ENCODE peak calls at places on chromosomes 2 and 18, in five cellular contexts. One of them, this sample, is unnamed.

GRCh38 chr2:188196343-188197008 is 95.2 kb upstream of the GULP1 start:
- DNase-seq in GM12891: no peak
- DNase-seq in HepG2: no peak
- DNase-seq in H1: no peak
- DNase-seq in K562: no peak
- DNase-seq in this sample: no peak

GRCh38 chr2:188322569-188323531 is 31.2 kb downstream of the GULP1 start:
- DNase-seq in GM12891: no peak
- DNase-seq in HepG2: no peak
- DNase-seq in H1: no peak
- DNase-seq in K562: no peak
- DNase-seq in this sample: no peak

GRCh38 chr2:135055182-135055786 is 3.2 kb downstream of the RAB3GAP1 start:
- DNase-seq in GM12891: no peak
- DNase-seq in HepG2: no peak
- DNase-seq in H1: no peak
- DNase-seq in K562: no peak
- DNase-seq in this sample: no peak

GRCh38 chr18:33282142-33282541 is 158.4 kb downstream of the CCDC178 start:
- DNase-seq in GM12891: no peak
- DNase-seq in HepG2: no peak
- DNase-seq in H1: no peak
- DNase-seq in K562: no peak
- DNase-seq in this sample: no peak

GRCh38 chr18:77132369-77133050 is at the start of gene MBP:
- DNase-seq in GM12891: peak; percentile 76
- DNase-seq in HepG2: no peak
- DNase-seq in H1: no peak
- DNase-seq in K562: no peak
- DNase-seq in this sample: peak; percentile 76

GRCh38 chr2:126041648-126042047 is 614.3 kb upstream of the GYPC start:
- DNase-seq in GM12891: no peak
- DNase-seq in HepG2: no peak
- DNase-seq in H1: no peak
- DNase-seq in K562: no peak
- DNase-seq in this sample: no peak

GRCh38 chr2:152740743-152741328 is 22.4 kb downstream of the ARL6IP6 start:
- DNase-seq in GM12891: no peak
- DNase-seq in HepG2: peak; percentile 71
- DNase-seq in H1: no peak
- DNase-seq in K562: peak; percentile 56
- DNase-seq in this sample: no peak

GRCh38 chr2:216285641-216286156 is 86.6 kb downstream of the MARCHF4 start:
- DNase-seq in GM12891: no peak
- DNase-seq in HepG2: no peak
- DNase-seq in H1: no peak
- DNase-seq in K562: no peak
- DNase-seq in this sample: no peak

GRCh38 chr2:28155627-28156026 is 237.0 kb upstream of the FOSL2 start:
- DNase-seq in GM12891: no peak
- DNase-seq in HepG2: no peak
- DNase-seq in H1: no peak
- DNase-seq in K562: peak; percentile 73
- DNase-seq in this sample: no peak

GRCh38 chr2:58358024-58358423 is 116.9 kb upstream of the FANCL start:
- DNase-seq in GM12891: no peak
- DNase-seq in HepG2: no peak
- DNase-seq in H1: no peak
- DNase-seq in K562: no peak
- DNase-seq in this sample: no peak

GRCh38 chr2:14348247-14348646 is 284.3 kb upstream of the LRATD1 start:
- DNase-seq in GM12891: no peak
- DNase-seq in HepG2: no peak
- DNase-seq in H1: no peak
- DNase-seq in K562: no peak
- DNase-seq in this sample: no peak

GRCh38 chr2:215409331-215410127 is 26.3 kb downstream of the FN1 start:
- DNase-seq in GM12891: no peak
- DNase-seq in HepG2: no peak
- DNase-seq in H1: no peak
- DNase-seq in K562: no peak
- DNase-seq in this sample: no peak

GRCh38 chr18:3596324-3597158 is 146.6 kb downstream of the TGIF1 start:
- DNase-seq in GM12891: no peak
- DNase-seq in HepG2: peak; percentile 88
- DNase-seq in H1: no peak
- DNase-seq in K562: peak; percentile 82
- DNase-seq in this sample: peak; percentile 42
- TF ChIP-seq POLR2AphosphoS5 in GM12891: peak; percentile 30
- TF ChIP-seq POLR2AphosphoS5 in HepG2: peak; percentile 60
- TF ChIP-seq POLR2AphosphoS5 in H1: no peak
- TF ChIP-seq POLR2AphosphoS5 in K562: peak; percentile 91
- TF ChIP-seq POLR2AphosphoS5 in this sample: no peak

GRCh38 chr18:6855767-6856166 is 126.3 kb downstream of the ARHGAP28 start:
- DNase-seq in GM12891: no peak
- DNase-seq in HepG2: no peak
- DNase-seq in H1: no peak
- DNase-seq in K562: no peak
- DNase-seq in this sample: no peak
- TF ChIP-seq POLR2A in GM12891: no peak
- TF ChIP-seq POLR2A in HepG2: no peak
- TF ChIP-seq POLR2A in H1: no peak
- TF ChIP-seq POLR2A in K562: no peak
- TF ChIP-seq POLR2A in this sample: no peak

GRCh38 chr2:10414000-10414451 is 34.1 kb downstream of the ODC1 start:
- DNase-seq in GM12891: no peak
- DNase-seq in HepG2: no peak
- DNase-seq in H1: no peak
- DNase-seq in K562: no peak
- DNase-seq in this sample: no peak

GRCh38 chr2:10413488-10413887 is 34.6 kb downstream of the ODC1 start:
- DNase-seq in GM12891: no peak
- DNase-seq in HepG2: no peak
- DNase-seq in H1: no peak
- DNase-seq in K562: no peak
- DNase-seq in this sample: no peak

GRCh38 chr2:10411557-10411956 is 36.6 kb downstream of the ODC1 start:
- DNase-seq in GM12891: no peak
- DNase-seq in HepG2: no peak
- DNase-seq in H1: no peak
- DNase-seq in K562: no peak
- DNase-seq in this sample: no peak

GRCh38 chr2:10410716-10411437 is 37.2 kb downstream of the ODC1 start:
- DNase-seq in GM12891: no peak
- DNase-seq in HepG2: no peak
- DNase-seq in H1: no peak
- DNase-seq in K562: no peak
- DNase-seq in this sample: no peak

GRCh38 chr2:10412380-10412779 is 35.7 kb downstream of the ODC1 start:
- DNase-seq in GM12891: no peak
- DNase-seq in HepG2: peak; percentile 61
- DNase-seq in H1: no peak
- DNase-seq in K562: peak; percentile 75
- DNase-seq in this sample: peak; percentile 56
- TF ChIP-seq TAF1 in GM12891: no peak
- TF ChIP-seq TAF1 in HepG2: no peak
- TF ChIP-seq TAF1 in H1: no peak
- TF ChIP-seq TAF1 in K562: no peak
- TF ChIP-seq TAF1 in this sample: no peak

DNA sequence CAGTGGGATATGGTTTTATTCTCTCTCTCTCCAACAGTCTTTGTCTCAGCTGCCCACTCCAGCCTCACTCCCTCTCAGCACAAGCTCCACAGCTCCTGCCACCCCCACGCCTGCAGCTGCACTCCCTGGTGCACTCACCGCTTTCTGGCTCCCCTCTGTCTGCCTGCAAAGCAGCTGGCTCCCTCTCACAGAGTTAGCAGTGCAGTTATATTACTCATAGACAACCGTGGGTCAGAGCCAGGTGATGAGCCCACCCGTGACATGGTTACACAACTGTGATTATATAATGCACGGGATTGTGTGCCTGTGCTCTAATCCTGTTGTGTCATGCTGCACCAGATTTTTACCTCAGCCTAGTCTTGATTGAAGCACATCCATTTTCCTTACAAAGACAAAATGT is 276.9 kb upstream of the CHAC2 start:
- DNase-seq in GM12891: no peak
- DNase-seq in HepG2: no peak
- DNase-seq in H1: no peak
- DNase-seq in K562: no peak
- DNase-seq in this sample: no peak
- TF ChIP-seq POLR2AphosphoS5 in GM12891: no peak
- TF ChIP-seq POLR2AphosphoS5 in HepG2: no peak
- TF ChIP-seq POLR2AphosphoS5 in H1: no peak
- TF ChIP-seq POLR2AphosphoS5 in K562: no peak
- TF ChIP-seq POLR2AphosphoS5 in this sample: no peak

GRCh38 chr2:45169339-45170190 is 160.3 kb upstream of the SIX2 start:
- DNase-seq in GM12891: peak; percentile 32
- DNase-seq in HepG2: no peak
- DNase-seq in H1: no peak
- DNase-seq in K562: no peak
- DNase-seq in this sample: peak; percentile 31
- TF ChIP-seq POLR2A in GM12891: no peak
- TF ChIP-seq POLR2A in HepG2: no peak
- TF ChIP-seq POLR2A in H1: no peak
- TF ChIP-seq POLR2A in K562: no peak
- TF ChIP-seq POLR2A in this sample: no peak

DNA sequence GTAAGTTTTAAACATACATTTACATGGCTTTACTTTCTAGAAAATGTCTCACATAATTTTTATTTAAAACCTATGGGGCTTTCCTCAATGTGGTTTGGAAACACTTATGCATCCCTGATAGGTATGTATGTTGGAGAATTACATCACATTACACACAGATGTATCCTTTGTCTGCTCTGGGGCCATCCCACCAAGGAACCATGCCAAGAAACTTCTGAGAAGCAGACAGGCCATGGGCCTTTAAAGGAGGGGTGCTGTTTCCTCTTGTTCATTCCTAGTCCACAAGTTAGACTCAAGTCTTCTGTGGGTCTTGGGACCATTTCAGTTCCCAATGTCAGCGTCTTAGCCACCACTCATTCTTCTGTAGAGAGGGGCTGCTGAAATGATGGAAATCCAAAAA is 162.0 kb upstream of the SETBP1 start:
- DNase-seq in GM12891: no peak
- DNase-seq in HepG2: no peak
- DNase-seq in H1: no peak
- DNase-seq in K562: no peak
- DNase-seq in this sample: no peak
- TF ChIP-seq TAF1 in GM12891: no peak
- TF ChIP-seq TAF1 in HepG2: no peak
- TF ChIP-seq TAF1 in H1: no peak
- TF ChIP-seq TAF1 in K562: no peak
- TF ChIP-seq TAF1 in this sample: no peak

GRCh38 chr18:9334351-9335254 is at the start of gene TWSG1:
- DNase-seq in GM12891: peak; percentile 93
- DNase-seq in HepG2: peak; percentile 72
- DNase-seq in H1: peak; percentile 84
- DNase-seq in K562: peak; percentile 100
- DNase-seq in this sample: peak; percentile 90
- TF ChIP-seq POLR2AphosphoS5 in GM12891: no peak
- TF ChIP-seq POLR2AphosphoS5 in HepG2: no peak
- TF ChIP-seq POLR2AphosphoS5 in H1: peak; percentile 48
- TF ChIP-seq POLR2AphosphoS5 in K562: no peak
- TF ChIP-seq POLR2AphosphoS5 in this sample: no peak

This sample was measured in GM12892.